ENCODE peak calls at places on chromosome 22, in six cellular contexts. M is neural progenitor cell, W is Caco-2, O is HFF-Myc, A is Calu3, L is tibial artery. D is an unnamed sample.

GRCh38 chr22:37951305-37951704 is 2.1 kb downstream of the C22orf23 start:
- DNase-seq in M (peak; percentile 63), O (no peak), A (no peak), W (no peak), L (no peak), D (no peak)

GRCh38 chr22:37164535-37164887 is 14.8 kb upstream of the IL2RB start:
- DNase-seq in W (no peak), L (no peak), O (no peak), M (no peak), A (no peak), D (no peak)

GRCh38 chr22:23836692-23837495 is 1.9 kb downstream of the DERL3 start:
- DNase-seq in M (no peak), L (no peak), A (no peak), O (no peak), W (no peak), D (no peak)

GRCh38 chr22:45551310-45552016 is 48.8 kb downstream of the FBLN1 start:
- DNase-seq in W (no peak), M (no peak), O (no peak), A (no peak), L (peak; percentile 55), D (no peak)

GRCh38 chr22:28958611-28959010 is 75.2 kb downstream of the ZNRF3 start:
- DNase-seq in W (no peak), O (no peak), A (no peak), M (no peak), L (no peak), D (no peak)

GRCh38 chr22:24413726-24414385 is 13.5 kb upstream of the ADORA2A start:
- DNase-seq in M (no peak), L (no peak), W (no peak), A (no peak), O (no peak), D (peak; percentile 10)

GRCh38 chr22:29351891-29352290 is 36.4 kb upstream of the RASL10A start:
- DNase-seq in M (no peak), W (no peak), L (no peak), O (no peak), A (no peak), D (no peak)

GRCh38 chr22:32847067-32847491 is 45.6 kb downstream of the TIMP3 start:
- DNase-seq in A (no peak), O (no peak), W (no peak), L (peak; percentile 78), M (no peak), D (no peak)

GRCh38 chr22:27513021-27513420 is 288.5 kb downstream of the MN1 start:
- DNase-seq in M (no peak), O (no peak), L (no peak), W (no peak), A (no peak), D (no peak)

DNA sequence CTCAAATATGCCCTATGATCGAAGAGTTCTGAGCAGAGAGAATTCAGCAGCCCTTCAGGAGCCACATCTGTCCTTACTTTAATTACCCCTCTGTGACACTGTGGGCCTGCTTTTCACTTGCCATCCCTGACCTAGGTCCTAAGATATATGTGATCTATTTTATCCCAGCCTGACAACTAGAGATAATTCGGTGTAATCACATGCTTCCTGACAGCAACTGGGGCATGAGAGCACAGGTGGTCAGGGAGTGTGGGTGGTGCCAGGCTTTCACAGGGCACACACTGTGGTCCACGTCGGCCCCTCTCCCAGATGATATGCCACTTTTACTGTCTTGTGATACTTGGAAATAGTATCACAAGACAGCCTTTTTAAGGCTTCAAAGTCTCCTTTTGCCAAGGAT is 3.9 kb downstream of the TUBA8 start:
- DNase-seq in O (no peak), M (no peak), A (no peak), W (no peak), L (no peak), D (no peak)
- TF ChIP-seq CTCF in O (no peak), M (no peak), A (no peak), W (no peak), L (no peak), D (no peak)

GRCh38 chr22:35930933-35931332 is 97.7 kb downstream of the RBFOX2 start:
- DNase-seq in W (no peak), M (peak; percentile 54), A (peak; percentile 28), L (no peak), O (peak; percentile 41), D (no peak)
- TF ChIP-seq CTCF in W (peak; percentile 30), M (peak; percentile 62), A (peak; percentile 50), L (peak; percentile 75), O (peak; percentile 49), D (peak; percentile 73)

DNA sequence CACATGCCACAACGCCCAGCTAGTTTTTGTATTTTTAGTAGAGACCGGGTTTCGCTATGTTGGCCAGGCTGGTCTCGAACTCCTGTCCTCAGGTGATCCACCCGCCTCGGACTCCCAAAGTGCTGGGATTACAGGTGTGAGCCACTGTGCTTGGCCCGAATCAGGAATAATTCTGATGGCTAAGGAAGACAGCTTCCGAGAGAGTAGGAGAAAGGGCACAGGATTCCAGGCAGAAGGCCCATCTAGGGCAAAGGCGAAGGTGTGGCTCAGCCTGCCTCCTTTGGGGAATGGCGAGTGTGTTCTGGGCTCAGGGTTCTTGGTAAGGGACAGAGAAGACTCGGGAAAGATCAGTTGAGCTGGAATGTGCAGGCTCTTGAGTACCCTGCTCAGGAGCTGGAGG is 1.6 kb upstream of the SYCE3 start:
- DNase-seq in M (no peak), O (no peak), W (no peak), L (no peak), A (no peak), D (no peak)
- TF ChIP-seq CTCF in M (no peak), O (no peak), W (no peak), L (no peak), A (no peak), D (no peak)

GRCh38 chr22:43388420-43388851 is 23.4 kb upstream of the MPPED1 start:
- DNase-seq in W (peak; percentile 69), A (peak; percentile 87), O (peak; percentile 12), M (peak; percentile 86), L (peak; percentile 52), D (peak; percentile 56)
- TF ChIP-seq CTCF in W (peak; percentile 96), A (peak; percentile 95), O (peak; percentile 96), M (peak; percentile 96), L (peak; percentile 77), D (peak; percentile 77)

DNA sequence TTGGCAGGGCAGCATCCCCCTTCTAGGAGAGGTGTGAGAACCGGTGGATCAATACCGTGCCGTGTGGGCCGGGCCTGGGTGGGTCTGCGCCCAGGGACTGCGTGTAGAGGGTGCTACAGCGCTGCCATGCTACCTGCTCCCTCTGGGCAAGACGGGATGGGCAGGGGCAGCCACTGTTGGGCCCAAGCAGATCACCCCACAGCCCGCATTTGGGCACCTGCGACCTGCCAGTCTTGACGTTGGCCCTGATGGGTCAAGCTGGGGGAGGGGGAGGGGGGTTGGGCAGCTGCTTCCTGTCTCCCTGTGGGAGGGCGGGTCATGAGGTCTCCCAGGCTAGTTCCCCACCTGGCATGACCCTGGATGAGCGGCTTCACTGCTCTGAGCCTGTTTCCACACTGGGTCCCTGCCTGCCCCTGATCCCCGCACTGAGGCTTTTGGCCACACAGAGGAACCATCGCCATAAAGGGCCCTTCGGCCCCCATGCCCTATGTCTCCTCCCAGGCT is 2.8 kb upstream of the RPS19BP1 start:
- DNase-seq in L (no peak), O (no peak), M (no peak), W (no peak), A (no peak), D (no peak)
- TF ChIP-seq CTCF in L (no peak), O (no peak), M (no peak), W (no peak), A (no peak), D (no peak)

GRCh38 chr22:20648306-20648903 is 125.5 kb upstream of the SERPIND1 start:
- DNase-seq in M (no peak), L (no peak), O (no peak), A (no peak), W (no peak), D (no peak)

GRCh38 chr22:20647586-20648305 is 126.2 kb upstream of the SERPIND1 start:
- DNase-seq in L (no peak), W (no peak), M (no peak), O (no peak), A (no peak), D (no peak)

GRCh38 chr22:20645954-20646353 is 128.0 kb upstream of the SERPIND1 start:
- DNase-seq in O (no peak), L (no peak), W (no peak), A (no peak), M (no peak), D (no peak)

GRCh38 chr22:20646377-20646776 is 127.5 kb upstream of the SERPIND1 start:
- DNase-seq in L (no peak), W (no peak), A (no peak), M (no peak), O (no peak), D (no peak)

DNA sequence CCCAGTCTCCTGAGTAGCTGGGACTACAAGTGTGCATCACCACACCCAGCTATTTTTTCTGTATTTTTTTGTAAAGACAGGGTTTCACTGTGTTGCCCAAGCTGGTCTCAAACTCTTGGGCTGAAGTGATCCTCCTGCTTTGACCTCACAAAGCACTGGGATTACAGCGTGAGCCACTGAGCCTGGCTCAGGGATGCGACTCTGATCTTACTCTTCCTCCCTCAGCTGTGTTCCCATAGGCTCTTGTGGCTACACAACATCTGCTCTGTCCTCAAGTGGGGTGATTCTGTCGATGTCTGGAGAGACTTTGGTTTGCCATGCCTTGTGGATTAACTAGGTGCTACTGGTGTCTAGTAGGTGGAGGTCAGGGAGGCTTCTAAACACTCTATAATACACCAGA is 127.0 kb upstream of the SERPIND1 start:
- DNase-seq in O (no peak), M (no peak), L (no peak), A (no peak), W (no peak), D (no peak)
- TF ChIP-seq CTCF in O (no peak), M (no peak), L (no peak), A (no peak), W (no peak), D (no peak)

D was measured in D721Med.